ENCODE peak calls at places on chromosomes 16 and 17, in five cellular contexts. M is H1, P is HFF-Myc, Y is heart right ventricle, T is spleen. X is an unnamed sample.

GRCh38 chr17:67751101-67752074 is 33.7 kb downstream of the NOL11 start:
- DNase-seq in M (peak; percentile 61), P (no peak), Y (no peak), T (no peak), X (no peak)

GRCh38 chr16:58628845-58629680 is 563 bp downstream of the CNOT1 start:
- DNase-seq in M (peak; percentile 49), P (no peak), Y (peak; percentile 40), T (peak; percentile 94), X (peak; percentile 8)

GRCh38 chr16:2663553-2664521 is 18.5 kb upstream of the KCTD5 start:
- DNase-seq in M (no peak), P (no peak), Y (no peak), T (no peak), X (no peak)

GRCh38 chr17:30942311-30943079 is 20.8 kb downstream of the ADAP2 start:
- DNase-seq in M (no peak), P (peak; percentile 56), Y (no peak), T (no peak), X (no peak)

GRCh38 chr16:73093146-73094144 is 45.5 kb upstream of the ZFHX3 start:
- DNase-seq in M (no peak), P (no peak), Y (peak; percentile 56), T (no peak), X (no peak)

GRCh38 chr17:70137451-70138230 is 31.7 kb upstream of the KCNJ2 start:
- DNase-seq in M (no peak), P (peak; percentile 24), Y (peak; percentile 57), T (no peak), X (peak; percentile 93)

GRCh38 chr16:82108774-82109173 is 61.2 kb downstream of the MPHOSPH6 start:
- DNase-seq in M (no peak), P (no peak), Y (no peak), T (no peak), X (no peak)

GRCh38 chr17:16378631-16379282 is 2.1 kb upstream of the UBB start:
- DNase-seq in M (no peak), P (no peak), Y (no peak), T (peak; percentile 73), X (no peak)

GRCh38 chr17:5430413-5430999 is 8.4 kb downstream of the C1QBP start:
- DNase-seq in M (no peak), P (no peak), Y (no peak), T (no peak), X (no peak)

GRCh38 chr16:59543641-59544040 is 809.5 kb upstream of the GOT2 start:
- DNase-seq in M (no peak), P (peak; percentile 16), Y (no peak), T (no peak), X (peak; percentile 30)

GRCh38 chr17:50194441-50195195 is 6.8 kb downstream of the COL1A1 start:
- DNase-seq in M (no peak), P (no peak), Y (no peak), T (no peak), X (no peak)

GRCh38 chr17:50273654-50274040 is 619 bp upstream of the TMEM92 start:
- DNase-seq in M (no peak), P (no peak), Y (no peak), T (peak; percentile 70), X (no peak)

GRCh38 chr17:12519956-12520594 is 145.6 kb upstream of the MYOCD start:
- DNase-seq in M (no peak), P (no peak), Y (no peak), T (no peak), X (no peak)

GRCh38 chr17:18921912-18922451 is 30.0 kb upstream of the SLC5A10 start:
- DNase-seq in M (no peak), P (no peak), Y (no peak), T (no peak), X (peak; percentile 13)

GRCh38 chr17:17670701-17671319 is 10.4 kb upstream of the RAI1 start:
- DNase-seq in M (no peak), P (no peak), Y (no peak), T (no peak), X (no peak)

GRCh38 chr17:27939489-27940465 is 46.6 kb upstream of the LYRM9 start:
- DNase-seq in M (no peak), P (no peak), Y (no peak), T (no peak), X (no peak)

GRCh38 chr16:27531186-27531585 is 18.5 kb downstream of the GTF3C1 start:
- DNase-seq in M (no peak), P (no peak), Y (no peak), T (peak; percentile 19), X (no peak)

GRCh38 chr17:56810286-56810781 is 23.4 kb downstream of the C17orf67 start:
- DNase-seq in M (no peak), P (no peak), Y (no peak), T (peak; percentile 29), X (no peak)

GRCh38 chr17:62627904-62628603 is 584 bp downstream of the MRC2 start:
- DNase-seq in M (no peak), P (peak; percentile 35), Y (peak; percentile 49), T (no peak), X (peak; percentile 39)

GRCh38 chr16:24689128-24689527 is 40.3 kb upstream of the TNRC6A start:
- DNase-seq in M (no peak), P (no peak), Y (no peak), T (no peak), X (no peak)

GRCh38 chr17:33049781-33050414 is 58.3 kb downstream of the SPACA3 start:
- DNase-seq in M (peak; percentile 81), P (peak; percentile 38), Y (peak; percentile 50), T (no peak), X (no peak)

GRCh38 chr17:37614391-37614790 is 5.2 kb upstream of the SYNRG start:
- DNase-seq in M (no peak), P (no peak), Y (no peak), T (no peak), X (peak; percentile 44)

GRCh38 chr16:2905241-2905987 is 6.3 kb upstream of the FLYWCH1 start:
- DNase-seq in M (peak; percentile 100), P (peak; percentile 99), Y (peak; percentile 99), T (peak; percentile 97), X (peak; percentile 99)

GRCh38 chr17:77200711-77201110 is 59.9 kb downstream of the SEC14L1 start:
- DNase-seq in M (no peak), P (no peak), Y (no peak), T (no peak), X (no peak)
- TF ChIP-seq CTCF in M (no peak), P (no peak), Y (no peak), T (no peak), X (no peak)

GRCh38 chr17:65556910-65557348 is 4.5 kb downstream of the AXIN2 start:
- DNase-seq in M (no peak), P (no peak), Y (no peak), T (no peak), X (no peak)

GRCh38 chr17:65559483-65559801 is 2.0 kb downstream of the AXIN2 start:
- DNase-seq in M (no peak), P (no peak), Y (no peak), T (no peak), X (no peak)

GRCh38 chr17:65558683-65559311 is 2.7 kb downstream of the AXIN2 start:
- DNase-seq in M (no peak), P (no peak), Y (no peak), T (no peak), X (no peak)

GRCh38 chr17:65557349-65558310 is 3.8 kb downstream of the AXIN2 start:
- DNase-seq in M (no peak), P (peak; percentile 25), Y (no peak), T (no peak), X (no peak)

DNA sequence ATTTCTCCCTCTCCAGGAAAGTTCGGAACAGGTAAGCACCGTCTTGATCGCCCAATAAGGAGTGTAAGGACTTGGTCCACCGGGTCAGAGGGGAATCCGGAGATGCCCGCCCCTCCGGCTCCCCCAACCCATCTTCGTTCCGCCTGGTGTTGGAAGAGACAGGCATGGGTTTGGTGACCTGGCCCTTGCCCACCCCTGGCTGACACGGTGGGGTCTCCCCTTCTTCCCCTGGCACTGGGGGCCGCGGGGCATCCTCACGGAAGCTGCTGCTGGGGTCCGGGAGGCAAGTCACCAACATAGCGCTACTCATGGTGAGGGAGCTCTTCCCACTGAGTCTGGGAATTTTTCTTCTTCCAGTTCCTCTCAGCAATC is 3.2 kb downstream of the AXIN2 start:
- DNase-seq in M (no peak), P (no peak), Y (no peak), T (no peak), X (no peak)
- TF ChIP-seq CTCF in M (no peak), P (no peak), Y (no peak), T (no peak), X (no peak)

DNA sequence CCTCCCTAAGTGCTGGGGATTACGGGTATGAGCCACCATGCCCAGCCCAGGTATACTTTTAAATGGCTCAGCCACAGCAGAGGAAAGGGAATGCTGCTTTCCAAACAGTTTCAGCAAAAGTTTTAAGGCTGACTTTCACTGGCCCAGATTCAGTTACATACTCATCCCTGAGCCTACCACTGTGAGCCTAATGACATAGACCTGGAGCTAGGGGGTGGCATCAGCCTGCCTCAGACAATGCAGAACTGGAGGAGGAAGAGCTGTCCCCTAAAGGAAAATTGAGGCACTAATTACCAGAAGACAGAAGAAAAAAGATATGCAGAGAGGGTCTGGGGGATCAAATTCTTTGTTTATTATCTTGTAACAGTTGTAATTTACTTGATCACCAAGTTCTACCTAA is 43.9 kb downstream of the HS3ST4 start:
- DNase-seq in M (no peak), P (no peak), Y (no peak), T (no peak), X (no peak)
- TF ChIP-seq CTCF in M (peak; percentile 10), P (no peak), Y (no peak), T (no peak), X (no peak)

GRCh38 chr16:85859818-85860125 is 39.2 kb upstream of the IRF8 start:
- DNase-seq in M (no peak), P (no peak), Y (no peak), T (no peak), X (no peak)

GRCh38 chr16:85862476-85863383 is 36.2 kb upstream of the IRF8 start:
- DNase-seq in M (no peak), P (no peak), Y (no peak), T (no peak), X (no peak)

GRCh38 chr16:85860413-85861094 is 38.4 kb upstream of the IRF8 start:
- DNase-seq in M (no peak), P (no peak), Y (no peak), T (peak; percentile 70), X (no peak)

GRCh38 chr16:85858984-85859817 is 39.8 kb upstream of the IRF8 start:
- DNase-seq in M (no peak), P (no peak), Y (no peak), T (no peak), X (no peak)

GRCh38 chr16:85861095-85861825 is 37.7 kb upstream of the IRF8 start:
- DNase-seq in M (no peak), P (no peak), Y (no peak), T (peak; percentile 52), X (no peak)
- TF ChIP-seq CTCF in M (no peak), P (no peak), Y (no peak), T (no peak), X (no peak)

X was measured in AG04450.